ENCODE peak calls at places on chromosomes 12 and 14, in seven cellular contexts. Z is hepatocyte, C is heart left ventricle, N is nephron progenitor cell, O is left ventricle myocardium inferior, V is stomach, A is endodermal cell. D is an unnamed sample.

GRCh38 chr14:54785111-54785777 is 117.4 kb downstream of the GCH1 start:
- DNase-seq in V (no peak), A (no peak), Z (no peak), O (peak; percentile 48), C (peak; percentile 69), N (no peak), D (no peak)

GRCh38 chr12:7327913-7328312 is 24.0 kb downstream of the ACSM4 start:
- DNase-seq in V (no peak), O (no peak), A (no peak), N (no peak), C (no peak), Z (no peak), D (no peak)

GRCh38 chr12:11814362-11814761 is 164.9 kb downstream of the ETV6 start:
- DNase-seq in Z (peak; percentile 34), O (no peak), C (no peak), A (no peak), N (no peak), V (no peak), D (no peak)

GRCh38 chr12:53147653-53148052 is 32.9 kb upstream of the ZNF740 start:
- DNase-seq in Z (no peak), O (no peak), C (no peak), V (no peak), N (no peak), A (no peak), D (no peak)

GRCh38 chr12:113757223-113758002 is 208.7 kb downstream of the RBM19 start:
- DNase-seq in A (peak; percentile 67), N (no peak), Z (no peak), O (no peak), C (no peak), V (no peak), D (no peak)

GRCh38 chr12:103301642-103302620 is 193.8 kb downstream of the C12orf42 start:
- DNase-seq in N (peak; percentile 50), O (no peak), A (peak; percentile 92), Z (peak; percentile 7), V (no peak), C (no peak), D (no peak)

GRCh38 chr14:57266060-57266459 is 2.6 kb downstream of the EXOC5 start:
- DNase-seq in C (no peak), Z (no peak), N (no peak), V (no peak), A (no peak), O (no peak), D (no peak)

GRCh38 chr12:47280543-47281330 is 201.0 kb upstream of the AMIGO2 start:
- DNase-seq in V (no peak), Z (no peak), N (no peak), A (no peak), C (no peak), O (no peak), D (no peak)

GRCh38 chr14:77212933-77213656 is 31.5 kb downstream of the TMEM63C start:
- DNase-seq in O (no peak), Z (peak; percentile 86), N (peak; percentile 71), C (no peak), A (peak; percentile 93), V (peak; percentile 51), D (peak; percentile 73)

GRCh38 chr14:105021656-105022275 is 883 bp upstream of the CDCA4 start:
- DNase-seq in A (peak; percentile 85), V (peak; percentile 29), N (peak; percentile 53), Z (peak; percentile 73), O (no peak), C (peak; percentile 36), D (no peak)

GRCh38 chr12:6326316-6326959 is 15.4 kb downstream of the TNFRSF1A start:
- DNase-seq in V (peak; percentile 46), Z (peak; percentile 62), A (peak; percentile 93), O (peak; percentile 53), N (peak; percentile 52), C (peak; percentile 66), D (peak; percentile 75)

GRCh38 chr12:17370621-17371020 is 719.4 kb downstream of the RERGL start:
- DNase-seq in N (no peak), O (no peak), A (no peak), Z (no peak), C (no peak), V (no peak), D (no peak)

GRCh38 chr14:40887912-40888311 is 718.8 kb upstream of the LRFN5 start:
- DNase-seq in C (no peak), Z (no peak), O (no peak), N (no peak), A (no peak), V (no peak), D (no peak)

GRCh38 chr14:81669308-81669707 is 135.7 kb upstream of the SEL1L start:
- DNase-seq in A (no peak), O (no peak), C (no peak), N (no peak), Z (peak; percentile 22), V (no peak), D (no peak)

GRCh38 chr12:52127683-52128450 is 48.4 kb downstream of the SMIM41 start:
- DNase-seq in O (peak; percentile 4), C (no peak), N (no peak), A (peak; percentile 36), Z (no peak), V (no peak), D (peak; percentile 1)

GRCh38 chr14:105065280-105066228 is at the start of gene GPR132:
- DNase-seq in C (no peak), N (no peak), Z (peak; percentile 41), O (peak; percentile 44), V (peak; percentile 63), A (peak; percentile 53), D (peak; percentile 92)

GRCh38 chr14:104202259-104203070 is 64.1 kb downstream of the KIF26A start:
- DNase-seq in C (no peak), O (no peak), V (peak; percentile 94), N (peak; percentile 45), A (no peak), Z (no peak), D (no peak)

GRCh38 chr12:70667253-70667652 is 30.0 kb upstream of the PTPRB start:
- DNase-seq in O (no peak), V (no peak), C (no peak), A (no peak), N (no peak), Z (no peak), D (no peak)

GRCh38 chr12:54277823-54278276 is 2.1 kb downstream of the CBX5 start:
- DNase-seq in N (no peak), V (no peak), A (peak; percentile 41), O (no peak), Z (no peak), C (no peak), D (no peak)

GRCh38 chr12:64190140-64190539 is 32.0 kb downstream of the KICS2 start:
- DNase-seq in V (no peak), Z (no peak), A (no peak), O (no peak), N (no peak), C (no peak), D (no peak)

GRCh38 chr14:31229009-31229408 is 21.4 kb upstream of the HECTD1 start:
- DNase-seq in V (no peak), A (no peak), C (no peak), Z (no peak), N (no peak), O (no peak), D (peak; percentile 54)

GRCh38 chr14:70827366-70828151 is 18.2 kb upstream of the MAP3K9 start:
- DNase-seq in Z (peak; percentile 44), N (no peak), C (no peak), V (no peak), A (no peak), O (no peak), D (no peak)
- TF ChIP-seq CTCF in Z (no peak), N (no peak), C (no peak), V (no peak), A (peak; percentile 18), O (no peak), D (no peak)

DNA sequence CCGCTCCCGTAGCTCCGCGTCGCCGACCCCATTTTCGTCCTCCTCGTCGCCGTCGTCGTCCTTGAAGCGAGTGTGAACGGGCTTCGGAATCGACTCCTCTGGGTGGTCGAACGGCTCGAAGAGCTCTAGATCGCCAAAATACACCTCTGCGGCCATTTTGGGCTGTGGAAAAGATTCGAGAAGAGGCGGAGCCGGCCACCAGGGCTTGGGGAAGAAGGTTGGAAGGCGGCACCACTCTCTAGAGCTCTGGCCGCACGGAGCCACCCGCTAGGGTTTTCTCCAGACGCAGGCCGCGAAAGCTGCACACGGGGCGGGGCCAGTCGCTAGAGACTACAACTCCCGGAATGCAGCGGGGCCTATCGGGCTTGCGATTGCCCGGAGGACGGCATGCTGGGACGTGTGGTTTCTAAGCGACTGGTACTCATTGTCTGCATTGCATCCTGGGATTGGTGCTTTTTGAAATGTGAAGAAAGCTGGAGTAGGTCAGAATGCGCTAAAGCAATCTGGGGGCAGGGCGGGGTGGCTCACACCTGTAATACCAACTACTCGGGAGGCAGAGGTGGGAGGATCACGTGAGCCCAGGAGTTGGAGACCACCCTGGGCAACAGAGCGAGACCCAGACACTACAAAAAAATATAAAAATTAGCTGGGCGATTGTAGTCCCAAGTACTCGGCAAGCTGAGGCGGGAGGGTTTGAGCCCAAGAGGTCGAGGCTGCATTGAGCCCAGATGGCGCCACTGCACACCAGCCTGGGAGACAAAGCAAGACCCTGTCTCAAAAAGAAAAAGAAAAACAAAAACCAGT is at the start of gene ZCCHC8:
- DNase-seq in V (peak; percentile 97), Z (peak; percentile 99), A (peak; percentile 100), N (peak; percentile 94), C (peak; percentile 98), O (peak; percentile 96), D (peak; percentile 93)
- TF ChIP-seq CTCF in V (no peak), Z (peak; percentile 13), A (no peak), N (no peak), C (no peak), O (peak; percentile 32), D (no peak)

DNA sequence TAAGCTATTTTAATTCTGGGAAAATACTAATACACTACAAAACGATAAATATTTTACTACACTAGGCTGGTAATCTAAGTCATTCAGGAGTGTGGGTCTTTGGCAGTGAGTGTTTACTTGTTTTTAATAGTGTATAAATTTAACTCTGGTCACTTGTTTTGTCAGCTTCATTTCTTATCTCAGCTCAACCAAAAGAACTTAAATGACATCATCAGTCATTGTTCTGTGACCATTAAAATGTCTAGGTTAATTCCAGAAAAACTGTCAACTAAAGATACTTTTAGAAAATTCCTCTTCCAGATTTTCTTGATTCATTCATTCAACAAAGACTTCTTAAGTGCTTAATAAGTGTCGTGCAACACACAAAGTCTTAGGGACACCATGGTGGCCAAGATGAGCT is 102.8 kb downstream of the FOXN3 start:
- DNase-seq in Z (no peak), A (no peak), O (no peak), V (no peak), N (no peak), C (no peak), D (no peak)
- TF ChIP-seq CTCF in Z (no peak), A (no peak), O (no peak), V (no peak), N (no peak), C (no peak), D (no peak)

DNA sequence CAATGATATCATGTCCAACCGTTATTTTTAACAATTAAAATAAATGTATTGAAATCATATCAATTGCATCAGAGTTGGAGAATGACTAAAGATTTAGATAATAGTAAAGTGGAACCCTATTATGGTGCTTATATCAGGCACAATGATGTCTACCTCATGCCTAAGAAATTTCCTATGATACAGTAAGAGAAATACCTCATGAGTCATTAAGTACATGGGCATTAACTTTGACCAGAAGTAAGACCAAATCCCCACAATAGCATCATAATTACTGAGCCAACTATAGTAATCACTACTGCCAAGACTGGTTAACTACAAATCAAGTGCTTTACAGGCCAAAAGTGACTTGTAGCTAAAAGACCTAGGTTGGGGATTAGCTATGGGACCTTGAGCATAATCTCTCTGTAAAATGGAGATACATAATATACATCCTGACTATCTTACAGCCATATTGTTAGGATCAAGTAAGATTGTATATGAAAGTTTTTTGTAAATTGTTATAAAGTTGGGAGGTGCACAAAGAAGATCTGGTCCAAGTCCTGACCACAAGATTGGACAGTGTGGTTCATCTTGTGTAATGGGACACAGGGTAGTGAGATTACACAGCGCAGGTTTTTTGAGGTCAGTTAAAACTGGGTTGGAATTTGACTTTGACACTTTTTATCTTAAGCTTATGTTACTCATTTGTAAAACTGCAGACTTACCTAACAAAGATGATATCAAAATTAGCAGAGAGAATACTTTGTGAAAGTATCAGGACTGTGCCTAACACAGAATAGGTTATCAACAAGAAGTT is 60.5 kb downstream of the ERGIC2 start:
- DNase-seq in Z (no peak), C (no peak), O (no peak), A (no peak), V (no peak), N (no peak), D (no peak)
- TF ChIP-seq CTCF in Z (no peak), C (no peak), O (no peak), A (no peak), V (no peak), N (no peak), D (no peak)